ENCODE peak calls at places on chromosomes 7 and 10, in five cellular contexts. W is right lobe of liver, F is heart right ventricle, L is osteoblast, K is tibial artery. R is an unnamed sample. For H3K9me3, the result is how much of the 10 kb centered on the place peaks cover.

GRCh38 chr10:72783290-72783689 is 91.3 kb downstream of the MCU start:
- DNase-seq in W (no peak), F (no peak), L (no peak), K (no peak), R (no peak)

GRCh38 chr7:157565981-157566630 is 229.3 kb downstream of the DNAJB6 start:
- DNase-seq in W (no peak), F (no peak), L (no peak), K (no peak), R (no peak)

GRCh38 chr7:74604326-74605020 is 53.0 kb upstream of the GTF2I start:
- DNase-seq in W (peak), F (no peak), L (peak), K (peak), R (peak)

GRCh38 chr10:71623098-71623985 is 96.2 kb downstream of the C10orf105 start:
- DNase-seq in W (no peak), F (peak), L (peak), K (no peak), R (no peak)

GRCh38 chr7:130758429-130759056 is 24.5 kb upstream of the KLF14 start:
- DNase-seq in W (no peak), F (no peak), L (no peak), K (no peak), R (no peak)

GRCh38 chr7:155052982-155053381 is 17.1 kb upstream of the HTR5A start:
- DNase-seq in W (no peak), F (no peak), L (no peak), K (no peak), R (no peak)

GRCh38 chr10:110011679-110012078 is 3.9 kb downstream of the ADD3 start:
- DNase-seq in W (no peak), F (no peak), L (no peak), K (no peak), R (no peak)

GRCh38 chr7:10592604-10593003 is 381.1 kb upstream of the PHF14 start:
- DNase-seq in W (no peak), F (no peak), L (no peak), K (no peak), R (no peak)

GRCh38 chr7:155882596-155882995 is 70.3 kb upstream of the SHH start:
- DNase-seq in W (no peak), F (no peak), L (no peak), K (no peak), R (no peak)

GRCh38 chr10:48366261-48366660 is 59.8 kb downstream of the MAPK8 start:
- DNase-seq in W (no peak), F (no peak), L (no peak), K (no peak), R (no peak)

GRCh38 chr7:11328309-11328708 is 354.6 kb downstream of the PHF14 start:
- DNase-seq in W (no peak), F (no peak), L (no peak), K (no peak), R (no peak)

GRCh38 chr7:105656922-105657521 is 75.7 kb upstream of the EFCAB10 start:
- DNase-seq in W (no peak), F (no peak), L (no peak), K (peak), R (no peak)

GRCh38 chr10:100826983-100827818 is 81.8 kb downstream of the PAX2 start:
- DNase-seq in W (no peak), F (no peak), L (peak), K (no peak), R (peak)

GRCh38 chr10:69124558-69125121 is 662 bp downstream of the VPS26A start:
- DNase-seq in W (peak), F (peak), L (peak), K (peak), R (no peak)

GRCh38 chr10:79335470-79336235 is 11.6 kb upstream of the PPIF start:
- DNase-seq in W (peak), F (no peak), L (no peak), K (no peak), R (no peak)

GRCh38 chr7:16086743-16087142 is 334.6 kb downstream of the CRPPA start:
- DNase-seq in W (no peak), F (no peak), L (peak), K (no peak), R (no peak)

GRCh38 chr7:127258111-127258510 is 5.4 kb upstream of the GRM8 start:
- DNase-seq in W (no peak), F (no peak), L (no peak), K (no peak), R (no peak)

GRCh38 chr7:136555933-136556332 is 312.5 kb upstream of the CHRM2 start:
- DNase-seq in W (no peak), F (no peak), L (no peak), K (no peak), R (no peak)

GRCh38 chr7:86958380-86958779 is 101.1 kb downstream of the ELAPOR2 start:
- DNase-seq in W (no peak), F (no peak), L (no peak), K (no peak), R (no peak)

GRCh38 chr7:108012499-108013430 is 9.8 kb upstream of the LAMB1 start:
- DNase-seq in W (no peak), F (no peak), L (peak), K (no peak), R (no peak)

GRCh38 chr10:84140036-84140379 is 699 bp downstream of the GHITM start:
- DNase-seq in W (peak), F (no peak), L (peak), K (no peak), R (no peak)

GRCh38 chr7:69076566-69076965 is 521.7 kb upstream of the AUTS2 start:
- DNase-seq in W (no peak), F (no peak), L (no peak), K (no peak), R (no peak)

GRCh38 chr10:4509405-4509804 is 316.6 kb upstream of the AKR1E2 start:
- DNase-seq in W (no peak), F (no peak), L (no peak), K (no peak), R (no peak)

GRCh38 chr7:2701832-2702593 is 14.0 kb downstream of the AMZ1 start:
- DNase-seq in W (peak), F (no peak), L (peak), K (peak), R (peak)

GRCh38 chr7:158850390-158851174 is 5.8 kb upstream of the DYNC2I1 start:
- DNase-seq in W (no peak), F (no peak), L (no peak), K (no peak), R (no peak)

GRCh38 chr7:91408388-91409154 is 144.3 kb downstream of the FZD1 start:
- DNase-seq in W (no peak), F (no peak), L (no peak), K (no peak), R (no peak)

GRCh38 chr10:6065406-6065805 is 3.2 kb upstream of the IL2RA start:
- DNase-seq in W (no peak), F (no peak), L (no peak), K (no peak), R (peak)

GRCh38 chr10:33325929-33326328 is 8.5 kb downstream of the NRP1 start:
- DNase-seq in W (no peak), F (no peak), L (no peak), K (no peak), R (no peak)

GRCh38 chr10:43257210-43258031 is 9.4 kb downstream of the RASGEF1A start:
- DNase-seq in W (no peak), F (no peak), L (peak), K (no peak), R (peak)

GRCh38 chr10:123480845-123481244 is 185.3 kb upstream of the GPR26 start:
- DNase-seq in W (no peak), F (no peak), L (no peak), K (no peak), R (no peak)

GRCh38 chr10:92572362-92573090 is 1.4 kb downstream of the IDE start:
- DNase-seq in W (no peak), F (peak), L (no peak), K (no peak), R (no peak)

GRCh38 chr7:40977533-40977932 is 725.4 kb downstream of the INHBA start:
- DNase-seq in W (no peak), F (no peak), L (no peak), K (no peak), R (no peak)

GRCh38 chr10:132175907-132176581 is 10.7 kb upstream of the DPYSL4 start:
- DNase-seq in W (no peak), F (no peak), L (no peak), K (no peak), R (no peak)

GRCh38 chr10:48417374-48417773 is 110.9 kb downstream of the MAPK8 start:
- DNase-seq in W (no peak), F (no peak), L (no peak), K (no peak), R (no peak)

GRCh38 chr10:83222832-83223742 is 916.2 kb upstream of the GHITM start:
- DNase-seq in W (no peak), F (no peak), L (no peak), K (no peak), R (no peak)

DNA sequence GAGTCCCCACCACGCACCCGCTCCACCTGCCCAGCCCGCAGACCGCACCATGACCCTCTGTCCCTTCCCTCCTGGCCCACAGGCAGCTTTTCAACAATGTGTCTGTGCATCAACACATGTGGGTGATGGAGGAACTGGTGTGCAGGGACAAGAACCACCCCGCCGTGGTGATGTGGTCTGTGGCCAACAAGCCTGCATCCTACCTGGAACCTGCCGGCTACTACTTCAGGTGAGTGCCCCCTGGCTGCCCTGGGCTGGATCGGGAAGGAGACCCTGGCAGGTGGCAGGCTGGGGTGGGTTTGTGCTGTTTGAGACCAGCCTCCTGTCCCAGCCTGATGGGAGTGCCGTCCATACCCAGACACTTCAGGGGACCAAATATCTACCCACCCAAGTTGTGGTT is 69.6 kb downstream of the ZNF727 start:
- DNase-seq in W (peak), F (no peak), L (no peak), K (no peak), R (no peak)
- H3K9me3 ChIP-seq in W (under half), F (under half), L (under half), K (under half), R (under half)

GRCh38 chr10:11875183-11875498 is 52.0 kb downstream of the PROSER2 start:
- DNase-seq in W (no peak), F (no peak), L (no peak), K (no peak), R (no peak)
- H3K4me3 ChIP-seq in W (peak), F (no peak), L (no peak), K (no peak), R (peak)

DNA sequence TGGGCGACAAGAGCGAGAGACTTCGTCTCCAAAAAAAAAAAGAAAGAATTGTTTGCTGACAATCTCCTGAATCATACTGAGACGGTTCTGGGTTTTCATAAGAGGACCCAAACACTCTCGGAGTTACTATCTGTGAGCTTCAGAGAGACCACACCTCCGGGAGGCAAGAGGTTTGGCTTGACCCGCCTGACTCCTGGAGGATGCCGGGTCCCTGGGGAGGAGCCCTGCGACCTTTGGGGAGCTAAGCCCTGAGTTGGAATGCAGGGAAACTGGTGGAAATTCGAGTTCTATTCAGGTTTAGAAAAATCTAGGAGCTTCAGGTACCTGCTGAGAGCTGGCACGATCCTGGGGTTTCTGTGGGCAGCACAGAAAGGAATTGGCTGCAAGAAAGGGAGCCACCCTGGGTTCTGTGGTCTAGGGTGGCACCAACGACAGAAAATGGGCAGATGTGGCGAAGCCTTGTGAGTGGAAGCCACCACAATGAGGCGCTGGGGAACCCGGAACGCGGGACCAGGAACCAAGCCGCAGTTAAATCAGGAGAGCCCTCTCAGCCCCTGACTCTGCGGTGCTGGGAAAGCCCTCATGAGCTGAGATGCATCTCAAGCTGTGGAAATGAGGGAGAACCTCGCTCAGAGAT is 21.9 kb upstream of the GATAD1 start:
- DNase-seq in W (no peak), F (no peak), L (no peak), K (no peak), R (no peak)
- TF ChIP-seq CTCF in W (no peak), F (no peak), L (no peak), K (no peak), R (no peak)

GRCh38 chr10:114987995-114988394 is 50.0 kb downstream of the TRUB1 start:
- DNase-seq in W (no peak), F (no peak), L (peak), K (no peak), R (no peak)

DNA sequence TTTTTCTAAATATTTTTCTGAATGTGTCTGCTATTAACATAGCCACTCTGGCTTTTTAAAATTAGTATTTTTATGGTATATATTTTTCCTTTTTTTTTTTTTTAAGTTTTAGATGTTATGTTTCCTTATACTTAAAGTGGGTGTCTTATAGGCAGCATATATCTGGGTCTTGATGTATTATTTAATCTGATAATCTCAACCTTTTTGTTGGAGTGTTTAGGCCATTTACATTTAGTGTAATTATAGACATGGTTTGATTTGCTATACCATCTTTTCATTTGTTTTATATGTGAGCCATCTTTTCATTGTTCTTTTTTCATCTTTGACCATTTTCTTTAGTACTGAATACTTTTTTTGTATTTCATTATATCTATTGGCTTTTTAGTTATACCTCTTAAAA is 45.0 kb downstream of the TRUB1 start:
- DNase-seq in W (no peak), F (no peak), L (no peak), K (no peak), R (no peak)
- H3K9me3 ChIP-seq in W (under half), F (under half), L (under half), K (under half), R (under half)

DNA sequence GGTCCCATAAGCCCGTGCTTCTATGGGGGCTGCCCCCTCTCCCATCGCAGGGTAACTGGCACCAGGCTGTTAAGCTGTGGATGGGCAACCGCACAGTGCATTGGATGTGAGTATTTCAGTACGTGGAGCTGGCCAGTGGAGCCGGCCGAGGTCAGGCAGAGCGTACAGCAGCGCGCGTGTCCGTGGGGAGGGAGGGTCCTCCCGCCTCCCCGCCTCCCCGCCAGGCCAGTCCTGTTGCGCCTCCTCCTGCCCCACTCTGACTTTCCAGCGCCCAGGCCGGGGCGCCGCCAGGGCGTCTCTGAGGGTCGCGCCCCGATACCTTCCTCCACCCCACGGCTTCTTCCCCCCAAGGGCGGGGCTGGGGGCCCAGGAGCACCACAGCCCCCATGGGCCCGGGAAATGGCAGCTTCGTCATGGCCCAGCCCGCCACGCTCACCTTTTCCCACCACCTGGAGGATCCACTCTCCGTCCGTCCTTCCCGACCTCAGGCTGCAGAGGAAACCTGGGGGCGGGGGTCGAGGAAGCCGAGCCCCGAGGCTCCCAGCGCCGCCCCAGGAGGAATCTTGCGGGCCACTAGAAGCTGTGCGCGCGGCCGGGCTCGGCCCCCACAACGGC is 924 bp upstream of the PFKP start:
- DNase-seq in W (no peak), F (peak), L (peak), K (no peak), R (no peak)
- H3K4me3 ChIP-seq in W (no peak), F (peak), L (peak), K (peak), R (peak)

R was measured in suprapubic skin.